ENCODE peak calls at places on chromosomes 6 and 20, in five cellular contexts. One of them, this sample, is unnamed.

GRCh38 chr20:5772704-5773103 is 22.5 kb downstream of the SHLD1 start:
- DNase-seq in HCEC 1CT: no peak
- DNase-seq in NCI-H1105 treated with DMSO at 0.1 percent for 48 hours: no peak
- DNase-seq in NCI-H510A treated with DMSO at 0.1 percent for 48 hours: no peak
- DNase-seq in HEK293T: no peak
- DNase-seq in this sample: no peak

GRCh38 chr6:153129873-153130514 is 1.1 kb downstream of the RGS17 start:
- DNase-seq in HEK293T: peak
- DNase-seq in HCEC 1CT: peak
- DNase-seq in NCI-H1105 treated with DMSO at 0.1 percent for 48 hours: peak
- DNase-seq in NCI-H510A treated with DMSO at 0.1 percent for 48 hours: no peak
- DNase-seq in this sample: no peak

GRCh38 chr6:155710704-155711103 is 255.1 kb upstream of the NOX3 start:
- DNase-seq in NCI-H1105 treated with DMSO at 0.1 percent for 48 hours: no peak
- DNase-seq in HEK293T: no peak
- DNase-seq in NCI-H510A treated with DMSO at 0.1 percent for 48 hours: no peak
- DNase-seq in HCEC 1CT: no peak
- DNase-seq in this sample: no peak

GRCh38 chr6:16764188-16764950 is 3.1 kb upstream of the ATXN1 start:
- DNase-seq in HEK293T: no peak
- DNase-seq in NCI-H1105 treated with DMSO at 0.1 percent for 48 hours: peak
- DNase-seq in HCEC 1CT: peak
- DNase-seq in NCI-H510A treated with DMSO at 0.1 percent for 48 hours: no peak
- DNase-seq in this sample: no peak

GRCh38 chr20:555933-556332 is 12.3 kb upstream of the CSNK2A1 start:
- DNase-seq in HCEC 1CT: no peak
- DNase-seq in NCI-H1105 treated with DMSO at 0.1 percent for 48 hours: peak
- DNase-seq in HEK293T: peak
- DNase-seq in NCI-H510A treated with DMSO at 0.1 percent for 48 hours: no peak
- DNase-seq in this sample: peak

GRCh38 chr20:3045042-3045815 is 623 bp upstream of the MRPS26 start:
- DNase-seq in NCI-H510A treated with DMSO at 0.1 percent for 48 hours: no peak
- DNase-seq in HCEC 1CT: peak
- DNase-seq in NCI-H1105 treated with DMSO at 0.1 percent for 48 hours: peak
- DNase-seq in HEK293T: peak
- DNase-seq in this sample: peak

GRCh38 chr6:32885698-32886286 is 31.8 kb downstream of the PSMB9 start:
- DNase-seq in NCI-H1105 treated with DMSO at 0.1 percent for 48 hours: peak
- DNase-seq in NCI-H510A treated with DMSO at 0.1 percent for 48 hours: peak
- DNase-seq in HCEC 1CT: peak
- DNase-seq in HEK293T: no peak
- DNase-seq in this sample: peak

GRCh38 chr6:148580442-148580841 is 166.4 kb upstream of the UST start:
- DNase-seq in HCEC 1CT: no peak
- DNase-seq in NCI-H1105 treated with DMSO at 0.1 percent for 48 hours: no peak
- DNase-seq in NCI-H510A treated with DMSO at 0.1 percent for 48 hours: no peak
- DNase-seq in HEK293T: no peak
- DNase-seq in this sample: no peak

GRCh38 chr6:42402184-42402583 is 49.5 kb downstream of the TRERF1 start:
- DNase-seq in HCEC 1CT: peak
- DNase-seq in HEK293T: no peak
- DNase-seq in NCI-H510A treated with DMSO at 0.1 percent for 48 hours: no peak
- DNase-seq in NCI-H1105 treated with DMSO at 0.1 percent for 48 hours: no peak
- DNase-seq in this sample: no peak

GRCh38 chr6:21586760-21587181 is 6.8 kb upstream of the SOX4 start:
- DNase-seq in NCI-H1105 treated with DMSO at 0.1 percent for 48 hours: no peak
- DNase-seq in NCI-H510A treated with DMSO at 0.1 percent for 48 hours: no peak
- DNase-seq in HCEC 1CT: no peak
- DNase-seq in HEK293T: no peak
- DNase-seq in this sample: no peak

GRCh38 chr6:116511424-116512131 is at the start of gene CALHM5:
- DNase-seq in HEK293T: peak
- DNase-seq in NCI-H1105 treated with DMSO at 0.1 percent for 48 hours: no peak
- DNase-seq in HCEC 1CT: peak
- DNase-seq in NCI-H510A treated with DMSO at 0.1 percent for 48 hours: no peak
- DNase-seq in this sample: no peak

GRCh38 chr20:37330316-37330715 is 15.6 kb upstream of the SRC start:
- DNase-seq in HCEC 1CT: no peak
- DNase-seq in HEK293T: no peak
- DNase-seq in NCI-H1105 treated with DMSO at 0.1 percent for 48 hours: no peak
- DNase-seq in NCI-H510A treated with DMSO at 0.1 percent for 48 hours: no peak
- DNase-seq in this sample: no peak

GRCh38 chr6:169424821-169425240 is 171.2 kb upstream of the THBS2 start:
- DNase-seq in NCI-H1105 treated with DMSO at 0.1 percent for 48 hours: no peak
- DNase-seq in HCEC 1CT: no peak
- DNase-seq in NCI-H510A treated with DMSO at 0.1 percent for 48 hours: no peak
- DNase-seq in HEK293T: no peak
- DNase-seq in this sample: no peak

This sample was measured in DMS79.